ENCODE peak calls at places on chromosomes 16 and 17, in five cellular contexts. P is right atrium auricular region, A is left ventricle myocardium inferior, W is uterus, E is body of pancreas. G is an unnamed sample.

GRCh38 chr16:49431591-49432290 is 58.1 kb downstream of the C16orf78 start:
- DNase-seq in P (no peak), A (no peak), W (no peak), E (no peak), G (no peak)

GRCh38 chr17:51351890-51352289 is 91.5 kb downstream of the UTP18 start:
- DNase-seq in P (no peak), A (peak; percentile 18), W (no peak), E (no peak), G (no peak)

GRCh38 chr16:85199069-85199725 is 86.9 kb upstream of the CIBAR2 start:
- DNase-seq in P (no peak), A (no peak), W (no peak), E (no peak), G (no peak)

GRCh38 chr17:36777118-36777517 is 160.2 kb upstream of the LHX1 start:
- DNase-seq in P (no peak), A (no peak), W (no peak), E (no peak), G (no peak)

GRCh38 chr17:77700165-77700881 is 258.2 kb upstream of the TNRC6C start:
- DNase-seq in P (no peak), A (no peak), W (no peak), E (no peak), G (no peak)

GRCh38 chr16:23979982-23980381 is 144.2 kb downstream of the PRKCB start:
- DNase-seq in P (no peak), A (no peak), W (no peak), E (no peak), G (no peak)

GRCh38 chr17:69732272-69732671 is 317.8 kb downstream of the MAP2K6 start:
- DNase-seq in P (no peak), A (no peak), W (no peak), E (no peak), G (no peak)

GRCh38 chr17:8237175-8237574 is 10.7 kb downstream of the CTC1 start:
- DNase-seq in P (no peak), A (no peak), W (no peak), E (no peak), G (no peak)

GRCh38 chr16:66943426-66944053 is 8.2 kb downstream of the CES2 start:
- DNase-seq in P (no peak), A (no peak), W (no peak), E (no peak), G (no peak)

GRCh38 chr16:86449377-86450095 is 60.8 kb upstream of the FOXF1 start:
- DNase-seq in P (no peak), A (no peak), W (no peak), E (no peak), G (no peak)

GRCh38 chr17:72465191-72466024 is 344.6 kb downstream of the SOX9 start:
- DNase-seq in P (no peak), A (no peak), W (no peak), E (peak; percentile 82), G (no peak)

GRCh38 chr17:59505610-59506276 is 59.7 kb upstream of the DHX40 start:
- DNase-seq in P (no peak), A (no peak), W (no peak), E (no peak), G (no peak)

GRCh38 chr16:48365030-48365600 is 20.1 kb downstream of the SIAH1 start:
- DNase-seq in P (no peak), A (no peak), W (no peak), E (no peak), G (no peak)

GRCh38 chr17:50658602-50659001 is 23.9 kb downstream of the ABCC3 start:
- DNase-seq in P (no peak), A (no peak), W (no peak), E (no peak), G (no peak)

GRCh38 chr17:9273334-9274118 is 252.2 kb downstream of the NTN1 start:
- DNase-seq in P (peak; percentile 61), A (peak; percentile 33), W (peak; percentile 33), E (no peak), G (no peak)

GRCh38 chr17:41334385-41334784 is 16.2 kb downstream of the KRT33A start:
- DNase-seq in P (no peak), A (no peak), W (no peak), E (no peak), G (no peak)

GRCh38 chr17:7425316-7425715 is at the start of gene SPEM2:
- DNase-seq in P (no peak), A (no peak), W (no peak), E (no peak), G (no peak)

GRCh38 chr16:20905576-20905975 is 5.0 kb downstream of the LYRM1 start:
- DNase-seq in P (no peak), A (no peak), W (no peak), E (no peak), G (no peak)

GRCh38 chr16:68297908-68298307 is 12.8 kb downstream of the SLC7A6OS start:
- DNase-seq in P (no peak), A (no peak), W (no peak), E (no peak), G (no peak)

GRCh38 chr16:85392756-85393673 is 220.1 kb upstream of the GSE1 start:
- DNase-seq in P (no peak), A (peak; percentile 7), W (no peak), E (peak; percentile 6), G (no peak)

GRCh38 chr17:59366773-59367656 is 35.6 kb downstream of the YPEL2 start:
- DNase-seq in P (no peak), A (no peak), W (peak; percentile 71), E (peak; percentile 94), G (peak; percentile 28)

GRCh38 chr17:82161216-82161615 is 51.4 kb downstream of the CCDC57 start:
- DNase-seq in P (no peak), A (no peak), W (no peak), E (no peak), G (no peak)

GRCh38 chr16:71373073-71373472 is 14.6 kb downstream of the CALB2 start:
- DNase-seq in P (no peak), A (no peak), W (no peak), E (no peak), G (no peak)

GRCh38 chr16:3597676-3598075 is 13.7 kb downstream of the SLX4 start:
- DNase-seq in P (no peak), A (no peak), W (no peak), E (no peak), G (no peak)

GRCh38 chr16:47162670-47163420 is 19.1 kb upstream of the NETO2 start:
- DNase-seq in P (no peak), A (no peak), W (no peak), E (no peak), G (no peak)

GRCh38 chr17:73292031-73292531 is 19.7 kb downstream of the CDC42EP4 start:
- DNase-seq in P (peak; percentile 70), A (peak; percentile 77), W (no peak), E (peak; percentile 62), G (no peak)

DNA sequence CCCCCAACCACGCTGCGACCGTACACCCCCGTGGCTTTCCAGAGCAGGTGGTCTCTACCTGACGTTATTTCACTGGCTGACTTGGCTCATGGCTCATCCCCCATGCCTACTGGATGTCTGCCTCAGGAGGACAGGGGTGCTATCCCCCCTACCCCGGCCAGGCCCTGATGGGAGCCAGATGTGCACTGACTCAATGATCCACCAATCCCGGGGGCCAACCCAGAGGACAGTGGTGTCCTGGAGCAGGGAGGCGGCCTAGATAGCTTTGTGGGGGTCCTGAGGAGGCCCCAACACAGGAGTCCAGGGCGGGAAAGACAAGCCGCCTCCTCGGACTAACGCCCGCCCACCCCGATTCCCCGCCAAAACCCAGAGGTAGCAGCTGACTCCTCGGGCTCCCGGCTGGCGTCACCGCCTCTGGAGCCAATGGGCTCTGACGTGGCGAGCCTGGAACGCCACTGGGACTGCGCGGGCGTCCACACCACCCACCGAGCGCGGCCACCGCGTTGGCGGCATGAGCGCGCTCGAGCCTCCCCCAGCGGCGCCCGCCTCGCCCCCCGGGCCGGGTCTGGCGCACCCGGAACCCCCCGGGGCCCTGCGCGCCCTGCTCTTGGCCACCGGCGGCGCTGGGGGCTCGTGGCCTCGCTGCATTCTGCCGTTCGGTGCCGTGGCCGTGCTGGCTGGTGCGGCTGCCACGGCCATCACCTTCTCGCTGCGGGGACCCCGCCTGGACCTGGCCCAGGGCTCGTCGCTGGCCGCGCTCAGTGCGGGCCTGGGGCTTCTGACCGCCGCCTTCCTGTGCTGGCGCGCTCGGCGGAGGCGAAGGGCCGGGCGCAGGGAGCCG is 3.6 kb upstream of the NTN3 start:
- DNase-seq in P (peak; percentile 87), A (peak; percentile 80), W (peak; percentile 78), E (peak; percentile 79), G (no peak)
- TF ChIP-seq CTCF in P (no peak), A (peak; percentile 16), W (no peak), E (no peak), G (peak; percentile 41)

GRCh38 chr17:48351916-48352332 is 78.1 kb downstream of the SKAP1 start:
- DNase-seq in P (no peak), A (no peak), W (no peak), E (no peak), G (no peak)

GRCh38 chr17:48348352-48348751 is 81.7 kb downstream of the SKAP1 start:
- DNase-seq in P (no peak), A (no peak), W (no peak), E (no peak), G (no peak)

GRCh38 chr17:48352630-48353029 is 77.4 kb downstream of the SKAP1 start:
- DNase-seq in P (no peak), A (no peak), W (no peak), E (no peak), G (no peak)

GRCh38 chr17:48344241-48344640 is 85.8 kb downstream of the SKAP1 start:
- DNase-seq in P (no peak), A (no peak), W (no peak), E (no peak), G (no peak)

DNA sequence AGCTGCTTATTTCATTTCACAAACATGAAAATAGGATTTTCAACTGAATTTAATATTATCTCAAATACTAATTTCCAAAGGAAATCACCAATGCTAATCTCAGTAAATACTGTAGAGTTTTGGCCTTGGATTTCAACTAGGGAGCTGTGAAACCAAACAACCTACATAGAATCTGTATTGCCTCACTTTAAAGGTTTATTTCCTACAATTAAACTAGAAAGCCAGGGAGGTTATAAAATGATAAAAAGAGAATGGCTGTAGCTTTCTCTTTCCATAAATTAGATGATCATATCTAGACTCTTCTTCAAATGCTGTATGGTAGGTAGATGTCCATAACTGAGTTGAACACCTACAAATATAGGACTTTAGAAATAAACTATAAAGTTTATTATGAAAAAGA is 82.8 kb downstream of the SKAP1 start:
- DNase-seq in P (no peak), A (no peak), W (no peak), E (no peak), G (no peak)
- TF ChIP-seq CTCF in P (no peak), A (no peak), W (no peak), E (no peak), G (no peak)

DNA sequence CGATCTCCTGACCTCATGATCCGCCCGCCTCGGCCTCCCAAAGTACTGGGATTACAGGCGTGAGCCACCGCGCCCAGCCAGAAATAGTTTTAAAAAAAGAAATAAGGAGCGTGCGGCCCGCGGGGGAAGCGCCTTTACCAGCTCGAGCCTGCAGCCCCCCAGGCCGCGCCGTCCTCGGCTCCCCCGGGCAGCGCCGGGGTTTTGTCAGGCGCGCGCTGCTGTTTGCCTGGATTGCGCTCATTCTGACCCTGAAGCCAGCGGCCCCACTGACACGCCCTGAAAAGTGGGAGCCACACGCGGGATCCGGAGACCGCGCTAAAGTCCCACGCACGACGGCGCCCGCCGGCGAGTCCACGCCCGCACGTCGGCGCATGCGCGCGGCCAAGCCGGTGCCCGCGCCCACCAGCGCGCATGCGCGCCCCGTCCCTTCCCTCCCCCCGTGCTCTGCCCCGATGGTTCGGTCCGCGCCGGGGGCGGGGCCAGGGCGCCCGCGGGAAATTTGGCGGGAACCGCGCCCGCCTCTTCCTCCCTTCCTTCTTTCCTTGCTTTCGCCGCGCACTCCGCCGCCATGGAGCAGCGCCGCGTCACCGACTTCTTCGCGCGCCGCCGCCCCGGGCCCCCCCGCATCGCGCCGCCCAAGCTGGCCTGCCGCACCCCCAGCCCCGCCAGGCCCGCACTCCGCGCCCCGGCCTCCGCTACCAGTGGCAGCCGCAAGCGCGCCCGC is at the start of gene CDT1:
- DNase-seq in P (peak; percentile 82), A (peak; percentile 79), W (peak; percentile 78), E (peak; percentile 89), G (peak; percentile 83)
- TF ChIP-seq CTCF in P (no peak), A (no peak), W (peak; percentile 35), E (no peak), G (no peak)

GRCh38 chr16:10981697-10982216 is 37.4 kb downstream of the CLEC16A start:
- DNase-seq in P (no peak), A (no peak), W (no peak), E (no peak), G (no peak)
- TF ChIP-seq CTCF in P (no peak), A (peak; percentile 28), W (no peak), E (no peak), G (peak; percentile 17)

G was measured in progenitor cell of endocrine pancreas.